ENCODE peak calls at places on chromosomes 3 and 15, in four cellular contexts. Y, P, M and H are unnamed samples.

GRCh38 chr3:134795776-134796312 is 784 bp downstream of the EPHB1 start:
- DNase-seq in Y (peak), P (no peak), M (no peak), H (no peak)

GRCh38 chr3:17154941-17155340 is 270.2 kb downstream of the PLCL2 start:
- DNase-seq in Y (no peak), P (peak), M (no peak), H (no peak)

GRCh38 chr15:88401972-88402656 is 65.1 kb downstream of the MRPL46 start:
- DNase-seq in Y (no peak), P (peak), M (no peak), H (no peak)

GRCh38 chr15:39596358-39597051 is 15.6 kb downstream of the THBS1 start:
- DNase-seq in Y (peak), P (no peak), M (no peak), H (no peak)

GRCh38 chr15:80568876-80569605 is 126.1 kb upstream of the ABHD17C start:
- DNase-seq in Y (peak), P (no peak), M (no peak), H (peak)

GRCh38 chr3:51734572-51734907 is 27.7 kb downstream of the GRM2 start:
- DNase-seq in Y (no peak), P (peak), M (no peak), H (no peak)

GRCh38 chr3:186166036-186166435 is 57.1 kb upstream of the ETV5 start:
- DNase-seq in Y (peak), P (no peak), M (no peak), H (no peak)

GRCh38 chr15:73560501-73561117 is 72.6 kb downstream of the NPTN start:
- DNase-seq in Y (peak), P (peak), M (peak), H (peak)

GRCh38 chr3:107810195-107811071 is 280.4 kb downstream of the CD47 start:
- DNase-seq in Y (no peak), P (peak), M (no peak), H (no peak)

GRCh38 chr3:50417637-50418033 is 58.3 kb upstream of the TMEM115 start:
- DNase-seq in Y (no peak), P (peak), M (no peak), H (no peak)

GRCh38 chr15:72604794-72605193 is 49.7 kb upstream of the GOLGA6B start:
- DNase-seq in Y (peak), P (no peak), M (no peak), H (no peak)

GRCh38 chr3:62446337-62446940 is 73.1 kb upstream of the FEZF2 start:
- DNase-seq in Y (no peak), P (no peak), M (no peak), H (no peak)

GRCh38 chr3:126067959-126068358 is 16.0 kb downstream of the SLC41A3 start:
- DNase-seq in Y (no peak), P (no peak), M (no peak), H (no peak)

GRCh38 chr3:139087621-139088020 is 42.9 kb upstream of the PRR23C start:
- DNase-seq in Y (no peak), P (no peak), M (no peak), H (no peak)

GRCh38 chr3:133157716-133158115 is 119.5 kb downstream of the TMEM108 start:
- DNase-seq in Y (no peak), P (no peak), M (no peak), H (no peak)